ENCODE peak calls at places on chromosomes 7 and 10, in nine cellular contexts. T, I, E, Q, S, F, P, Y and B are unnamed samples.
A peak's percentile ranks its signal among the peaks of the same experiment; 100 is the strongest.

GRCh38 chr7:17178562-17178961 is 119.9 kb upstream of the AHR start:
- DNase-seq in F (no peak), Y (no peak), P (no peak), T (no peak), S (no peak), Q (no peak), I (no peak), E (no peak), B (no peak)

GRCh38 chr7:65746398-65746669 is 126.5 kb upstream of the VKORC1L1 start:
- DNase-seq in T (no peak), F (peak; percentile 81), E (no peak), S (no peak), P (no peak), Q (no peak), Y (no peak), I (no peak), B (peak; percentile 88)

GRCh38 chr10:97707134-97707861 is 6.2 kb upstream of the MARVELD1 start:
- DNase-seq in Y (no peak), F (no peak), Q (no peak), P (no peak), S (no peak), I (no peak), T (no peak), E (no peak), B (no peak)

GRCh38 chr10:67785098-67785497 is 52.9 kb downstream of the DNAJC12 start:
- DNase-seq in Y (no peak), S (no peak), T (no peak), E (no peak), F (no peak), Q (no peak), I (no peak), P (no peak), B (no peak)

GRCh38 chr7:75740846-75741497 is 2.2 kb upstream of the HIP1 start:
- DNase-seq in E (peak; percentile 71), Y (peak; percentile 90), F (no peak), T (peak; percentile 81), S (no peak), P (no peak), Q (peak; percentile 34), I (no peak), B (peak; percentile 44)

GRCh38 chr7:16599860-16600259 is 45.7 kb downstream of the ANKMY2 start:
- DNase-seq in Q (no peak), F (no peak), P (no peak), E (no peak), S (no peak), T (no peak), Y (no peak), I (no peak), B (no peak)

GRCh38 chr10:132264306-132264950 is 43.3 kb downstream of the STK32C start:
- DNase-seq in F (no peak), I (no peak), S (no peak), E (no peak), T (no peak), Q (no peak), Y (no peak), P (no peak), B (no peak)

GRCh38 chr7:158975526-158976467 is 119.4 kb downstream of the DYNC2I1 start:
- DNase-seq in F (no peak), Y (peak; percentile 78), E (peak; percentile 65), I (peak; percentile 86), Q (no peak), T (peak; percentile 35), P (no peak), S (no peak), B (no peak)

GRCh38 chr7:147923841-147924240 is 666.7 kb upstream of the C7orf33 start:
- DNase-seq in F (no peak), P (no peak), Y (no peak), T (no peak), S (no peak), E (no peak), Q (no peak), I (no peak), B (no peak)

GRCh38 chr7:114026486-114027089 is 107.8 kb upstream of the PPP1R3A start:
- DNase-seq in P (peak; percentile 42), E (no peak), F (peak; percentile 62), Y (no peak), T (peak; percentile 72), S (peak; percentile 24), I (peak; percentile 60), Q (no peak), B (peak; percentile 65)

GRCh38 chr7:27346531-27347260 is 104.1 kb downstream of the EVX1 start:
- DNase-seq in Q (no peak), Y (no peak), F (peak; percentile 84), S (peak; percentile 34), I (no peak), T (no peak), E (peak; percentile 54), P (peak; percentile 38), B (peak; percentile 85)

GRCh38 chr7:25180946-25181345 is 47.3 kb downstream of the NPVF start:
- DNase-seq in F (no peak), S (no peak), P (no peak), I (no peak), Y (no peak), T (no peak), E (peak; percentile 61), Q (no peak), B (no peak)

GRCh38 chr10:36722777-36723176 is 402.6 kb upstream of the ANKRD30A start:
- DNase-seq in Y (no peak), P (no peak), F (no peak), I (no peak), E (no peak), Q (no peak), S (no peak), T (no peak), B (no peak)

GRCh38 chr10:36720931-36721330 is 404.5 kb upstream of the ANKRD30A start:
- DNase-seq in T (no peak), E (no peak), Y (no peak), I (no peak), S (no peak), P (no peak), F (no peak), Q (no peak), B (peak; percentile 65)

GRCh38 chr10:36721851-36722250 is 403.5 kb upstream of the ANKRD30A start:
- DNase-seq in E (no peak), S (no peak), I (no peak), Y (no peak), F (peak; percentile 40), P (no peak), T (no peak), Q (no peak), B (peak; percentile 17)

GRCh38 chr10:36730316-36730715 is 395.1 kb upstream of the ANKRD30A start:
- DNase-seq in Q (no peak), F (no peak), I (no peak), E (no peak), Y (no peak), T (no peak), P (no peak), S (no peak), B (no peak)

DNA sequence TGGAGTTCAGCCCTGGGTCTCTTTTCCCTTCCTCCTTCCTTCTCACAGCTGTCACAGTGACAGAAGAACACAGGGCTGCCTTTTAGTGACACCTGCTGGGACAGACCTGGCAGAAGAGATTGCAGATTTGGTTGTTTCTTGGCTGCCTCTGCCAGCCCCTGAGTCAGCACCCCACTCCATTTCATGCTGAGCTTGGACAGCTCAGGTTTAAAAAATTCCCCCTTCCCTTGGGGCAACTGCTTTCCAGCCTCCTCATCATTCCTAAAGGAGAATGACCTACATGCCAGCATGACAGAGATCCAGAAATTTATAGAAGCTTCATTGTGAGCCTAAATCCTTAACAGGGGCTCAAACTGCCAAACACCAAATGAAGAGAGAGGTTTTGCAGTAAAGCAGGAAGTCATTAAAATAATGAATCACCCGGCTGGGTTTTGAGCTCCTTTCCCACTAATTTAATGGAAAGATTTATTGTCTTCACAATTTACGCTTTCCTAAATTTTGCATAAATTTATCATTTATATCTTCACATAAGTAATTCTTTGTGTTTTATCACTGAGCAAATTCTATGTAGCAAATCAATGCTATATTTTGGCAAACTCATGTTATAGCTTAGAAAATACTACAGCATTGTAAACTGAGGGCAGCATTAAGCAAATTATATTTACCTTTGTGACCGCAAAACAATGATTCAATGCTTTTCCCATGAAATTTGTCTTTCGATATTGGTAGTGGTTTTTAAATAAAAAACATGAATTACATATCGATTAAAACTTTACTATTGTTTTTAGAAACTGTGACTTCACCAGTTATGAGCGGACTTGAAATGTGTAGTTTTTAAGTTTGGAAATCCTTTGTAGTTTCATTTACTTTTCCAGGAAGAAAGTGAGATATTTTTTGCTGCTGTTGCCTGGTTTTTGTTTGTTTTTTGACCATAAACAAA is 399.5 kb upstream of the ANKRD30A start:
- DNase-seq in S (peak; percentile 45), Y (no peak), T (no peak), P (peak; percentile 54), Q (no peak), E (peak; percentile 88), F (peak; percentile 42), I (no peak), B (peak; percentile 89)
- TF ChIP-seq CTCF in S (peak; percentile 12), Y (no peak), T (no peak), P (peak; percentile 48), Q (peak; percentile 26), E (peak; percentile 73), F (peak; percentile 19), I (no peak), B (peak; percentile 23)

GRCh38 chr10:30940279-30940678 is 91.4 kb downstream of the ZNF438 start:
- DNase-seq in P (no peak), E (no peak), S (no peak), Q (no peak), I (no peak), F (no peak), Y (no peak), T (no peak), B (peak; percentile 14)
- H3K4me3 ChIP-seq in P (no peak overlapping the region), E (no peak overlapping the region), S (no peak overlapping the region), Q (no peak overlapping the region), I (no peak overlapping the region), F (no peak overlapping the region), Y (no peak overlapping the region), T (no peak overlapping the region), B (no peak overlapping the region)

GRCh38 chr7:1058821-1059199 is 14.5 kb downstream of the GPR146 start:
- DNase-seq in Y (peak; percentile 88), S (peak; percentile 23), T (peak; percentile 63), I (no peak), E (no peak), Q (no peak), P (no peak), F (no peak), B (no peak)
- TF ChIP-seq CTCF in Y (no peak), S (no peak), T (no peak), I (no peak), E (no peak), Q (no peak), P (no peak), F (no peak), B (no peak)

DNA sequence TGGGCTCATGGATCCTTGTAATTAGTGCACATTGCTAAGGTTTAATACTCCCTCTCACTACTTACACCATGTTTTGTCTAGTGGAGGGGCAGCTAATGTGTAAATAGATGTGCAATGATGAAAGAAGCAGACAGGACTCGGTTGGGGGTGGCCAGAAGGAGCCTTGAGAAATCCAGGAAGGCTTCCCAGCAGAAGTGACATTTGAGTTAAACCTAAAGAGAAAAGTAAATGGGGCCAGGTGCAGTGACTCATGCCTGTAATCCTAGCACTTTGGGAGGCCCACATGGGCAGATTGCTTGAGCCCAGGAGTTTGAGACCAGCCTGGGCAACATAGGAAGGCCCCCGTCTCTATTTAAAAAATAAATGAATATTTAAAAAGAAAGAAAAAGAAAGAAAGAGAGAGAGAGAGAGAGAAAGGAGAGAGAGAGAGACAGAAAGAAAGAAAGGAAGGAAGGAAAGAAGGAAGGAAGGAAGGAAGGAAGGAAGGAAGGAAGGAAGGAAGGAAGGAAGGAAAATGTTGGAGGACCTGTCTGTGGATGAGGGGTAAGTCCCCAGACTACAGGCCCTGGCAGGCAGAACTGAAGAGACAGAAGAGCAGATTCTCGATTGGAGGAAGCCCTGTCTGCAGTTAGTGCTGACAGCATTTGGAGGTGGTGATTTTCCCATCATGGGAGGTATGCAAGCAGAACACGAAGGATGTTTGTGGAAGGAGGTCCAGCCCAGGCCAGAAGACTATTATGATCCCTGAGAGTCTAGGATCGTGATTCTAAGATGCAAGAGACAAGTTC is 3.6 kb downstream of the ELN start:
- DNase-seq in Y (no peak), T (no peak), Q (no peak), S (no peak), E (no peak), I (no peak), P (no peak), F (no peak), B (no peak)
- H3K4me3 ChIP-seq in Y (no peak overlapping the region), T (no peak overlapping the region), Q (peak overlapping the region; percentile 65), S (no peak overlapping the region), E (no peak overlapping the region), I (no peak overlapping the region), P (no peak overlapping the region), F (no peak overlapping the region), B (no peak overlapping the region)